ENCODE peak calls at places on chromosomes 4 and X, in ten cellular contexts. S is effector memory CD4-positive, alpha-beta T cell; O is NCI-H774; T is NCI-H1092 treated with DMSO at 0.1 percent for 48 hours; A is NCI-H1417 treated with DMSO at 0.1 percent for 48 hours; Z is T-helper 1 cell; N is effector memory CD8-positive, alpha-beta T cell; Y is RWPE2; P is naive B cell; K is GM12865. F is an unnamed sample.

GRCh38 chr4:24736066-24736465 is 59.3 kb upstream of the SOD3 start:
- DNase-seq in S (no peak), O (no peak), T (no peak), A (no peak), Z (no peak), N (no peak), Y (no peak), P (no peak), K (peak; percentile 21), F (no peak)

GRCh38 chr4:88803600-88804096 is 106.0 kb upstream of the NAP1L5 start:
- DNase-seq in S (no peak), O (no peak), T (no peak), A (no peak), Z (peak; percentile 85), N (no peak), Y (no peak), P (no peak), K (peak; percentile 54), F (peak; percentile 80)

GRCh38 chr4:15434086-15434485 is 6.3 kb downstream of the C1QTNF7 start:
- DNase-seq in S (no peak), O (no peak), T (no peak), A (no peak), Z (no peak), N (no peak), Y (no peak), P (no peak), K (no peak), F (no peak)

GRCh38 chrX:40207626-40208025 is 109.9 kb upstream of the BCOR start:
- DNase-seq in S (no peak), O (no peak), T (no peak), A (no peak), Z (peak; percentile 21), N (no peak), Y (no peak), P (no peak), K (peak; percentile 24), F (no peak)

GRCh38 chr4:109976189-109976588 is 63.5 kb downstream of the EGF start:
- DNase-seq in S (no peak), O (no peak), T (no peak), A (no peak), Z (no peak), N (no peak), Y (no peak), P (no peak), K (no peak), F (no peak)

GRCh38 chr4:123102897-123103489 is 180.6 kb upstream of the NUDT6 start:
- DNase-seq in S (no peak), O (no peak), T (peak; percentile 52), A (no peak), Z (peak; percentile 7), N (no peak), Y (no peak), P (peak; percentile 37), K (peak; percentile 52), F (no peak)

GRCh38 chrX:18931972-18932371 is 51.9 kb downstream of the PHKA2 start:
- DNase-seq in S (no peak), O (no peak), T (peak; percentile 5), A (no peak), Z (no peak), N (no peak), Y (no peak), P (no peak), K (peak; percentile 17), F (no peak)

GRCh38 chrX:13491061-13491460 is 78.3 kb upstream of the EGFL6 start:
- DNase-seq in S (no peak), O (no peak), T (no peak), A (no peak), Z (no peak), N (no peak), Y (no peak), P (no peak), K (no peak), F (no peak)

GRCh38 chr4:73776363-73776762 is 36.0 kb downstream of the CXCL8 start:
- DNase-seq in S (no peak), O (no peak), T (peak; percentile 33), A (peak; percentile 9), Z (no peak), N (no peak), Y (no peak), P (no peak), K (no peak), F (no peak)

GRCh38 chr4:87360338-87360935 is 30.6 kb downstream of the HSD17B11 start:
- DNase-seq in S (no peak), O (no peak), T (no peak), A (no peak), Z (no peak), N (no peak), Y (no peak), P (no peak), K (no peak), F (no peak)

GRCh38 chr4:23945521-23946017 is 55.7 kb upstream of the PPARGC1A start:
- DNase-seq in S (no peak), O (no peak), T (no peak), A (no peak), Z (no peak), N (no peak), Y (no peak), P (no peak), K (no peak), F (peak; percentile 57)

GRCh38 chr4:8726344-8726851 is 133.8 kb downstream of the CPZ start:
- DNase-seq in S (no peak), O (no peak), T (no peak), A (no peak), Z (no peak), N (no peak), Y (no peak), P (no peak), K (no peak), F (no peak)

GRCh38 chr4:35541888-35542213 is 702.5 kb downstream of the ARAP2 start:
- DNase-seq in S (no peak), O (peak; percentile 68), T (no peak), A (no peak), Z (no peak), N (no peak), Y (no peak), P (no peak), K (no peak), F (no peak)

GRCh38 chr4:62260256-62260655 is 1060.1 kb downstream of the ADGRL3 start:
- DNase-seq in S (no peak), O (no peak), T (no peak), A (no peak), Z (no peak), N (no peak), Y (no peak), P (no peak), K (no peak), F (no peak)

GRCh38 chr4:74055096-74055495 is 16.6 kb upstream of the CXCL3 start:
- DNase-seq in S (no peak), O (no peak), T (peak; percentile 12), A (no peak), Z (no peak), N (no peak), Y (no peak), P (no peak), K (no peak), F (no peak)

F was measured in epithelial cell of prostate.